ENCODE peak calls at places on chromosomes 6 and 20, in five cellular contexts. Y, Q, Z, L and H are unnamed samples.

GRCh38 chr6:124928831-124929230 is 33.4 kb upstream of the RNF217 start:
- DNase-seq in L (no peak), Q (no peak), Z (no peak), Y (no peak), H (no peak)

GRCh38 chr6:328924-329323 is 36.6 kb downstream of the DUSP22 start:
- DNase-seq in Y (no peak), Q (no peak), L (no peak), Z (no peak), H (no peak)

GRCh38 chr20:50478162-50479036 is 31.8 kb upstream of the PTPN1 start:
- DNase-seq in Z (peak; percentile 29), L (peak; percentile 73), Y (peak; percentile 81), Q (peak; percentile 92), H (peak; percentile 72)

GRCh38 chr6:107243471-107243870 is 128.2 kb upstream of the BEND3 start:
- DNase-seq in Z (no peak), L (no peak), Y (no peak), Q (no peak), H (no peak)

GRCh38 chr20:36214684-36215256 is 21.5 kb upstream of the AAR2 start:
- DNase-seq in Q (peak; percentile 47), Y (no peak), Z (peak; percentile 33), L (no peak), H (no peak)

GRCh38 chr20:11193241-11193640 is 519.4 kb upstream of the JAG1 start:
- DNase-seq in Y (no peak), L (no peak), Z (peak; percentile 15), Q (no peak), H (no peak)

GRCh38 chr6:139109558-139109957 is 25.3 kb upstream of the HECA start:
- DNase-seq in Q (no peak), L (no peak), Y (no peak), Z (peak; percentile 12), H (no peak)

GRCh38 chr6:13175759-13176158 is 152.6 kb downstream of the TBC1D7 start:
- DNase-seq in Y (no peak), Z (no peak), L (no peak), Q (no peak), H (no peak)

GRCh38 chr6:37021356-37022129 is 16.1 kb downstream of the FGD2 start:
- DNase-seq in Z (peak; percentile 61), Q (peak; percentile 69), L (no peak), Y (peak; percentile 23), H (no peak)

DNA sequence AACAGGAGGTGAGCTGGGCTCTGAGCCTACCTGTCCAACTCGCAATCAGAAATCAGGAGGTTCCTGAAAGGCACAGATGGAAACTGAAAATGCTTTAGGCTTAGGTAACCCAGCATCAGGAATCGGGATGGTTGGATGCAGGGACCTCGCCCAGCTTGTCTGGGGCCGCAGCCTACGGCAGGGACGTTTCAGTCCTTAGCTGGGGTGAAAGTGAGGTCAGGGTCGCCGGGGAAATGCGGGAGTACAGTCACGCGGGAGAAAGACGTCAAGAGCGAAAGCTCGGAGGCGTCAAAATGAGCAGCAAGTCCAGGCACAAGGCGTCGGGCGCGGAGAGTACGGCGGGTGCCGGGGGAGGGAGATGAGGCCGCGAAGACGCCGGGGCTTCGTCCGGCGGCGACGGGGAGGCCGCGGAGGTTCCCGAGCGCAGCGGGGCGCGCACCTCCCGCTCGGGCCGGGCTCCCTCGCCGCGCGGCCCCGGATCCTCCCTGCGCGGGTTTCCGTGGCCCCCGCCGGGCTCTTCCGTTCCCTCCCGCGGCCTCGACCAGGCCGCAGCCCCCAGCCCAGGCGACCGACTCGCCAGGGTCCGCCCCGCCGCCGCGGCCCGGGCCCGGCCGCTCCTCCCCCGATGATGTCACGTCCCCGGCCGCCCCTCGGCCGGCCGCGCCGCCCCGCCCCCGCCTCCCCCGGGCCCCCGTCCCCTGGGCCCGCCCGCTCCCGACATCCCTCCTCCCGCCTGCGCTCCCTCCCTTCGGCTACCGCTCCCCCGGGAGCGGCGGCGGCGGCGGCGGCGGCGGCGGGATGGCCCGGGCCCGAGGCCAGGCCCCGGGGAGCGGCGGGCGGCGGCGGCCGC is at the start of gene EBF4:
- DNase-seq in Y (peak; percentile 47), L (peak; percentile 55), Z (no peak), Q (peak; percentile 70), H (no peak)
- TF ChIP-seq POLR2A in Y (no peak), L (no peak), Z (no peak), Q (no peak), H (no peak)

GRCh38 chr6:130132286-130132701 is 90.5 kb downstream of the SAMD3 start:
- DNase-seq in Y (peak; percentile 52), L (no peak), Q (no peak), Z (no peak), H (no peak)
- H3K27ac ChIP-seq in Y (peak overlapping the region; percentile 27), L (no peak overlapping the region), Q (peak overlapping the region; percentile 15), Z (no peak overlapping the region), H (no peak overlapping the region)

DNA sequence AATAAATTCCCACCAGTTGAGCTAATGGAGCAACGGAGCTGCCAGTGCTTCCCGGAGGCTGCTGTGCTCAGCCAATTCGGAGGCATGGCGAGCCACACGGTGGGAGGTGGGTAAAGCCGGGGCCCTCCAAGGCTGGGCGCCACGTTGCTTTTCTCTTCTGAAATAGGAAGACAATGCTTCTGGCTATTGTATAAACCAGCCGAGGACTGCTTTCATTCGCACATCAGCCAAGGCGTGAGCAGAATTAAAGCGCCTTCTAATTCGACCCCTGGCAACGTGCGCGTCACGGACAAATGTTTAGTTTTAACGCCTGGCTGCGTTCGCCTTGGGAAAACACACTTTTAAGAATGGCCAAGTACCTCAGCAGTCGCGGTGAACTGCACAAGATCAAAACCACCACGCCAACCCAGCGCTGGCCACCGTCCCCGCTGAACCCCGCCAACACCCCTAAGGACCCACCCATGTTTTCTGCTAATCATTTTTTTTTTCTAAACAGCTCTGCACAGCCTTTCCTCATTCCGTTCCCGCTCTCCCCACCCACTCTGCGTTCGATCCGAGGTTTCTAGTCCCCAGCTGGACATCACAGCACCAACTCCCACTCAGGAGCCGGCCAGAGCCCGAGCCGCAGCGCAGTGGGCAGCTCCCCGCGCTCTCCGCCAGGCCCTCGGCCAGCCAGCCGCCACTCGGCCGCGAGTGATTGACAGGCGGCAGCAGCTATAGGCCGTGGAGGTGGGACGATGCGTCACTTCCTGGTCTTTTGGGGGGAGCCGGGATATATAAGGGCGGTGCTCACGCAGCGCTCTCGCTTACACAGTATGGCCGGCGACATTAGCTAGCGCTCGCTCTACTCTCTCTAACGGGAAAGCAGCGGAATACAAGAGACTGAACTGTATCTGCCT is at the start of gene AMD1:
- DNase-seq in L (peak; percentile 98), Y (peak; percentile 97), Q (peak; percentile 99), Z (peak; percentile 98), H (peak; percentile 99)
- TF ChIP-seq POLR2A in L (peak; percentile 97), Y (peak; percentile 100), Q (peak; percentile 91), Z (peak; percentile 100), H (peak; percentile 99)

DNA sequence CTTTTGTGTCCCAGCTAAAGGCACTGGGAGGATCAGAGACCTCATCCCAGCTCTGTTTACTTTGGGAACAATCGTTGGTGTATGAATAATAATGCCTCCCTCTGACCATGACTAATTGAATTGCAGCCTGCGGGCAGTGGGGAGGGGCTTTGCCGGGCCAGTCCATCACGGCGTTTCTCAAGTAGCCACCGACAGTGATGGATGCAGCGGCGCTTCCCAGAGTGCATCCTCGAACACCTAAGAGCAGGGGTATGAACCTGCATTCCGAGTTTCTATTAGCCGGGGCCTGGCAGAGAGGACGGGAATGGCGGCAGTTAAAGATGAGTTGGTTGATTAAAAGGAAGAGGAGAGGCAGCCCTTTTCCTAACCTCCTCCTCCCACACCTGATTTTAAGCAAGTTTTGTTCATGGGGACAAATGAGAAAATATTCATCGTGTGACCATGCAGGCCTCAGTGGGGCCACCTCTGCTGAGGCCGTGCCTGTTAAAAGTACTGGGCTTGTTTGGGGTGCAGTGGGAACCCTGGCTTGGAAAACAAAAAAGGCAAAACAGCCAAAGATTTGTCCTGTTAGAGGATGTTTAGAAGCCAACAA is 154.1 kb downstream of the FOXA2 start:
- DNase-seq in L (no peak), Y (no peak), Z (no peak), Q (no peak), H (no peak)
- H3K27ac ChIP-seq in L (no peak overlapping the region), Y (no peak overlapping the region), Z (no peak overlapping the region), Q (no peak overlapping the region), H (peak overlapping the region; percentile 90)

GRCh38 chr6:32639440-32640394 is 2.5 kb downstream of the HLA-DQA1 start:
- DNase-seq in Y (no peak), L (no peak), Z (no peak), Q (no peak), H (no peak)
- TF ChIP-seq POLR2A in Y (no peak), L (no peak), Z (no peak), Q (no peak), H (no peak)